ENCODE peak calls at places on chromosomes 16 and 17, in ten cellular contexts. One of them, this sample, is unnamed.

GRCh38 chr16:19242987-19243386 is 42.5 kb upstream of the CLEC19A start:
- DNase-seq in naive thymus-derived CD4-positive, alpha-beta T cell: no peak
- DNase-seq in neural progenitor cell: no peak
- DNase-seq in CD8-positive, alpha-beta memory T cell: no peak
- DNase-seq in fibroblast of pulmonary artery: no peak
- DNase-seq in mesendoderm: no peak
- DNase-seq in epithelial cell of proximal tubule: no peak
- DNase-seq in cardiac fibroblast: no peak
- DNase-seq in HCT116: no peak
- DNase-seq in epithelial cell of esophagus: no peak
- DNase-seq in this sample: no peak

GRCh38 chr16:30762991-30763725 is 1.0 kb downstream of the RNF40 start:
- DNase-seq in naive thymus-derived CD4-positive, alpha-beta T cell: no peak
- DNase-seq in neural progenitor cell: no peak
- DNase-seq in CD8-positive, alpha-beta memory T cell: no peak
- DNase-seq in fibroblast of pulmonary artery: no peak
- DNase-seq in mesendoderm: no peak
- DNase-seq in epithelial cell of proximal tubule: no peak
- DNase-seq in cardiac fibroblast: no peak
- DNase-seq in HCT116: no peak
- DNase-seq in epithelial cell of esophagus: no peak
- DNase-seq in this sample: no peak

GRCh38 chr17:10879110-10879509 is 41.2 kb upstream of the PIRT start:
- DNase-seq in naive thymus-derived CD4-positive, alpha-beta T cell: no peak
- DNase-seq in neural progenitor cell: peak
- DNase-seq in CD8-positive, alpha-beta memory T cell: no peak
- DNase-seq in fibroblast of pulmonary artery: peak
- DNase-seq in mesendoderm: peak
- DNase-seq in epithelial cell of proximal tubule: no peak
- DNase-seq in cardiac fibroblast: peak
- DNase-seq in HCT116: no peak
- DNase-seq in epithelial cell of esophagus: peak
- DNase-seq in this sample: no peak

GRCh38 chr16:85520853-85521736 is 92.0 kb upstream of the GSE1 start:
- DNase-seq in naive thymus-derived CD4-positive, alpha-beta T cell: no peak
- DNase-seq in neural progenitor cell: no peak
- DNase-seq in CD8-positive, alpha-beta memory T cell: no peak
- DNase-seq in fibroblast of pulmonary artery: no peak
- DNase-seq in mesendoderm: no peak
- DNase-seq in epithelial cell of proximal tubule: no peak
- DNase-seq in cardiac fibroblast: no peak
- DNase-seq in HCT116: peak
- DNase-seq in epithelial cell of esophagus: peak
- DNase-seq in this sample: peak

GRCh38 chr16:69799601-69800000 is 37.5 kb downstream of the WWP2 start:
- DNase-seq in naive thymus-derived CD4-positive, alpha-beta T cell: no peak
- DNase-seq in neural progenitor cell: no peak
- DNase-seq in CD8-positive, alpha-beta memory T cell: no peak
- DNase-seq in fibroblast of pulmonary artery: no peak
- DNase-seq in mesendoderm: no peak
- DNase-seq in epithelial cell of proximal tubule: no peak
- DNase-seq in cardiac fibroblast: no peak
- DNase-seq in HCT116: no peak
- DNase-seq in epithelial cell of esophagus: no peak
- DNase-seq in this sample: no peak

GRCh38 chr17:42362245-42362961 is 25.8 kb downstream of the STAT3 start:
- DNase-seq in naive thymus-derived CD4-positive, alpha-beta T cell: no peak
- DNase-seq in neural progenitor cell: no peak
- DNase-seq in CD8-positive, alpha-beta memory T cell: no peak
- DNase-seq in fibroblast of pulmonary artery: no peak
- DNase-seq in mesendoderm: no peak
- DNase-seq in epithelial cell of proximal tubule: no peak
- DNase-seq in cardiac fibroblast: no peak
- DNase-seq in HCT116: no peak
- DNase-seq in epithelial cell of esophagus: no peak
- DNase-seq in this sample: no peak

GRCh38 chr16:56331399-56331798 is 93.9 kb downstream of the AMFR start:
- DNase-seq in naive thymus-derived CD4-positive, alpha-beta T cell: no peak
- DNase-seq in neural progenitor cell: no peak
- DNase-seq in CD8-positive, alpha-beta memory T cell: no peak
- DNase-seq in fibroblast of pulmonary artery: no peak
- DNase-seq in mesendoderm: no peak
- DNase-seq in epithelial cell of proximal tubule: no peak
- DNase-seq in cardiac fibroblast: no peak
- DNase-seq in HCT116: no peak
- DNase-seq in epithelial cell of esophagus: no peak
- DNase-seq in this sample: no peak

GRCh38 chr17:2218426-2218825 is 85.2 kb downstream of the SMG6 start:
- DNase-seq in naive thymus-derived CD4-positive, alpha-beta T cell: no peak
- DNase-seq in neural progenitor cell: no peak
- DNase-seq in CD8-positive, alpha-beta memory T cell: no peak
- DNase-seq in fibroblast of pulmonary artery: no peak
- DNase-seq in mesendoderm: no peak
- DNase-seq in epithelial cell of proximal tubule: no peak
- DNase-seq in cardiac fibroblast: no peak
- DNase-seq in HCT116: no peak
- DNase-seq in epithelial cell of esophagus: peak
- DNase-seq in this sample: no peak

GRCh38 chr17:78120971-78121800 is 7.4 kb downstream of the TMC6 start:
- DNase-seq in naive thymus-derived CD4-positive, alpha-beta T cell: peak
- DNase-seq in neural progenitor cell: no peak
- DNase-seq in CD8-positive, alpha-beta memory T cell: peak
- DNase-seq in fibroblast of pulmonary artery: no peak
- DNase-seq in mesendoderm: no peak
- DNase-seq in epithelial cell of proximal tubule: no peak
- DNase-seq in cardiac fibroblast: no peak
- DNase-seq in HCT116: no peak
- DNase-seq in epithelial cell of esophagus: no peak
- DNase-seq in this sample: no peak

GRCh38 chr16:84334482-84334881 is 33.9 kb upstream of the ATP2C2 start:
- DNase-seq in naive thymus-derived CD4-positive, alpha-beta T cell: no peak
- DNase-seq in neural progenitor cell: no peak
- DNase-seq in CD8-positive, alpha-beta memory T cell: no peak
- DNase-seq in fibroblast of pulmonary artery: no peak
- DNase-seq in mesendoderm: no peak
- DNase-seq in epithelial cell of proximal tubule: no peak
- DNase-seq in cardiac fibroblast: no peak
- DNase-seq in HCT116: no peak
- DNase-seq in epithelial cell of esophagus: no peak
- DNase-seq in this sample: no peak

GRCh38 chr16:14286381-14287230 is 215.5 kb downstream of the MRTFB start:
- DNase-seq in naive thymus-derived CD4-positive, alpha-beta T cell: peak
- DNase-seq in neural progenitor cell: peak
- DNase-seq in CD8-positive, alpha-beta memory T cell: peak
- DNase-seq in fibroblast of pulmonary artery: peak
- DNase-seq in mesendoderm: peak
- DNase-seq in epithelial cell of proximal tubule: no peak
- DNase-seq in cardiac fibroblast: peak
- DNase-seq in HCT116: no peak
- DNase-seq in epithelial cell of esophagus: no peak
- DNase-seq in this sample: no peak

GRCh38 chr16:14285542-14286380 is 214.6 kb downstream of the MRTFB start:
- DNase-seq in naive thymus-derived CD4-positive, alpha-beta T cell: peak
- DNase-seq in neural progenitor cell: peak
- DNase-seq in CD8-positive, alpha-beta memory T cell: peak
- DNase-seq in fibroblast of pulmonary artery: peak
- DNase-seq in mesendoderm: peak
- DNase-seq in epithelial cell of proximal tubule: no peak
- DNase-seq in cardiac fibroblast: peak
- DNase-seq in HCT116: peak
- DNase-seq in epithelial cell of esophagus: peak
- DNase-seq in this sample: peak

GRCh38 chr16:14283786-14284185 is 212.7 kb downstream of the MRTFB start:
- DNase-seq in naive thymus-derived CD4-positive, alpha-beta T cell: no peak
- DNase-seq in neural progenitor cell: no peak
- DNase-seq in CD8-positive, alpha-beta memory T cell: no peak
- DNase-seq in fibroblast of pulmonary artery: no peak
- DNase-seq in mesendoderm: no peak
- DNase-seq in epithelial cell of proximal tubule: no peak
- DNase-seq in cardiac fibroblast: no peak
- DNase-seq in HCT116: no peak
- DNase-seq in epithelial cell of esophagus: no peak
- DNase-seq in this sample: no peak

GRCh38 chr16:14284930-14285541 is 213.9 kb downstream of the MRTFB start:
- DNase-seq in naive thymus-derived CD4-positive, alpha-beta T cell: no peak
- DNase-seq in neural progenitor cell: peak
- DNase-seq in CD8-positive, alpha-beta memory T cell: no peak
- DNase-seq in fibroblast of pulmonary artery: peak
- DNase-seq in mesendoderm: peak
- DNase-seq in epithelial cell of proximal tubule: no peak
- DNase-seq in cardiac fibroblast: peak
- DNase-seq in HCT116: peak
- DNase-seq in epithelial cell of esophagus: peak
- DNase-seq in this sample: peak

GRCh38 chr16:14284371-14284770 is 213.3 kb downstream of the MRTFB start:
- DNase-seq in naive thymus-derived CD4-positive, alpha-beta T cell: no peak
- DNase-seq in neural progenitor cell: peak
- DNase-seq in CD8-positive, alpha-beta memory T cell: no peak
- DNase-seq in fibroblast of pulmonary artery: no peak
- DNase-seq in mesendoderm: no peak
- DNase-seq in epithelial cell of proximal tubule: no peak
- DNase-seq in cardiac fibroblast: no peak
- DNase-seq in HCT116: no peak
- DNase-seq in epithelial cell of esophagus: no peak
- DNase-seq in this sample: no peak
- H3K4me3 ChIP-seq in naive thymus-derived CD4-positive, alpha-beta T cell: no peak
- H3K4me3 ChIP-seq in neural progenitor cell: peak
- H3K4me3 ChIP-seq in CD8-positive, alpha-beta memory T cell: no peak
- H3K4me3 ChIP-seq in fibroblast of pulmonary artery: no peak
- H3K4me3 ChIP-seq in mesendoderm: no peak
- H3K4me3 ChIP-seq in epithelial cell of proximal tubule: no peak
- H3K4me3 ChIP-seq in cardiac fibroblast: no peak
- H3K4me3 ChIP-seq in HCT116: peak
- H3K4me3 ChIP-seq in epithelial cell of esophagus: no peak
- H3K4me3 ChIP-seq in this sample: no peak

DNA sequence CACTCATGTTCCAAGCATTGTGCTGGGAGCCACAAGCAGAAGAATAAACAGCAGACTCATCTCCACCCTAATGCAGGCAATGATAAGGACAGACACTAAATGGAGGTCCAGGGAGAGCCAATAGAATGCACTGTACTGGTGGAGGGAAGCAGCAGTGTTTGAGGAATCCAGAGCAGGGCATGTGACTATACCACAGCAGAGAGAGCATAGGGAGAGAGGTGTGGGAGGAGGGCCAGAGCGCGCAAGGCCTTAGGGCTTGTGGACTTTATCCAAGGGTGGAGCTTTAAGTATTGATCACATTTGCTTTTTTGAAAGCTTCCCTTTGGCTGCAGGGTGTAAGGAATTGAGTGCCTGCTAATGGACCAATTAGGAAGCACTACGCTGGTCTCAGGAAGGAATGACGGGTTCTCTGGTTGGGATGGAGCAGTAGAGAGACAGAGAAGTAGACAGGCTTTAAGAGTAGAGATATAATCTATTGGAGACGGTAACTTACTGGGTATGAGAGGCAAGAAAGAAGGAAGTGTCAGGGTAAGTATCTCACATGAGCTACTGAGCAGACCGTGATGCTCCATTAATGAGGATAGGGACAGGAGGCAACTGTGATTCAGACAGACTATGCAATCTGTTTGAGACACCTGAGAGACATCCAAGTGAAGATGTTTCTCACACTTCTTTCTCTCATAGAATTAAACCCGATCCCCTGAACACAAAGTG is 82.2 kb downstream of the MYO1D start:
- DNase-seq in naive thymus-derived CD4-positive, alpha-beta T cell: no peak
- DNase-seq in neural progenitor cell: no peak
- DNase-seq in CD8-positive, alpha-beta memory T cell: no peak
- DNase-seq in fibroblast of pulmonary artery: no peak
- DNase-seq in mesendoderm: peak
- DNase-seq in epithelial cell of proximal tubule: no peak
- DNase-seq in cardiac fibroblast: no peak
- DNase-seq in HCT116: no peak
- DNase-seq in epithelial cell of esophagus: no peak
- DNase-seq in this sample: no peak
- H3K4me3 ChIP-seq in naive thymus-derived CD4-positive, alpha-beta T cell: no peak
- H3K4me3 ChIP-seq in neural progenitor cell: no peak
- H3K4me3 ChIP-seq in CD8-positive, alpha-beta memory T cell: no peak
- H3K4me3 ChIP-seq in fibroblast of pulmonary artery: no peak
- H3K4me3 ChIP-seq in mesendoderm: no peak
- H3K4me3 ChIP-seq in epithelial cell of proximal tubule: no peak
- H3K4me3 ChIP-seq in cardiac fibroblast: no peak
- H3K4me3 ChIP-seq in HCT116: no peak
- H3K4me3 ChIP-seq in epithelial cell of esophagus: no peak
- H3K4me3 ChIP-seq in this sample: no peak

GRCh38 chr16:10182186-10182683 is at the start of gene GRIN2A:
- DNase-seq in naive thymus-derived CD4-positive, alpha-beta T cell: no peak
- DNase-seq in neural progenitor cell: peak
- DNase-seq in CD8-positive, alpha-beta memory T cell: no peak
- DNase-seq in fibroblast of pulmonary artery: no peak
- DNase-seq in mesendoderm: peak
- DNase-seq in epithelial cell of proximal tubule: no peak
- DNase-seq in cardiac fibroblast: no peak
- DNase-seq in HCT116: no peak
- DNase-seq in epithelial cell of esophagus: no peak
- DNase-seq in this sample: no peak
- H3K4me3 ChIP-seq in naive thymus-derived CD4-positive, alpha-beta T cell: no peak
- H3K4me3 ChIP-seq in neural progenitor cell: peak
- H3K4me3 ChIP-seq in CD8-positive, alpha-beta memory T cell: no peak
- H3K4me3 ChIP-seq in fibroblast of pulmonary artery: no peak
- H3K4me3 ChIP-seq in mesendoderm: peak
- H3K4me3 ChIP-seq in epithelial cell of proximal tubule: no peak
- H3K4me3 ChIP-seq in cardiac fibroblast: no peak
- H3K4me3 ChIP-seq in HCT116: no peak
- H3K4me3 ChIP-seq in epithelial cell of esophagus: no peak
- H3K4me3 ChIP-seq in this sample: no peak

DNA sequence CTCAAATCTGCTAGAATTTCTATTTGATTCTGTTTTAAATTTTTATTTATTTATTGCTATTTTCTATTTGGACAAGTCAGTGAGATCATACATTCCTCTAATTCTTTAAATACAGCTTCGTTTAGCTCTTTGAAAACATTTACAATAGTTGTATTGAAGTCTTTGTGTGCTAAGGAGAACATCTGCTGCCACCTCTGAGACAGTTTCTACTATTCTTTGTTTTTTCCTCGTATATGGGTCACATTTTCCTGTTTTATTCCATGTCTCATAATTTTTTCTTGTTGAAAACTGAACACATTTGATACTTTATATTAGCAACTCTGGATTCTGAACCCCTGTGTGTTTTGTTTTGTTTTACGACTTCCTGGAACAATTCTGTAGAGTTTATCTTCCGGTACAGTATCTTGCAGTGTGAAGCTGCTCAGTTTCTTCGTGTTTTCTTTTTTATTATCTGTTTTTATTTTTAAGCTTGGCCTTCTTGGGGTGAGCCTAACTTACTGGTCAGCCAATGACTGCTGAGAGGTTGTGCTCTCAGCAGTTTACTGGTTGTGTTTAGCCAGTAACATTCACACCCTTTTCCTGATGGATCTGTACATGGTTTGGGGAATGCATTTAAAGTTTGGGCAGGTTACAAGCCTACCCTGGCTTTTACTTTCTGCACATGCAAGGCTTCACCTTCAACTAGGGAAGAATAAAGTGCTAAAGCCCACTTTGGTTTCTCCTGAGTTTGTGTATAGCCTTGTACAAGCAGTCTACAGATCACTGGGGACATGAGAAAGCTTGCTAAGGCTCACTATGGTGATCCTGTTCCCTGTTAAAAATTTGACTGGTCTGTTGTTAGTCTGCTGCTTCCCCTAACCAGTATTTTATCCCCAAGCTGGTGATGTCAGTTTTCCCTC is 99.1 kb downstream of the CA4 start:
- DNase-seq in naive thymus-derived CD4-positive, alpha-beta T cell: no peak
- DNase-seq in neural progenitor cell: no peak
- DNase-seq in CD8-positive, alpha-beta memory T cell: no peak
- DNase-seq in fibroblast of pulmonary artery: no peak
- DNase-seq in mesendoderm: no peak
- DNase-seq in epithelial cell of proximal tubule: no peak
- DNase-seq in cardiac fibroblast: no peak
- DNase-seq in HCT116: no peak
- DNase-seq in epithelial cell of esophagus: no peak
- DNase-seq in this sample: no peak
- H3K4me3 ChIP-seq in naive thymus-derived CD4-positive, alpha-beta T cell: no peak
- H3K4me3 ChIP-seq in neural progenitor cell: no peak
- H3K4me3 ChIP-seq in CD8-positive, alpha-beta memory T cell: no peak
- H3K4me3 ChIP-seq in fibroblast of pulmonary artery: no peak
- H3K4me3 ChIP-seq in mesendoderm: no peak
- H3K4me3 ChIP-seq in epithelial cell of proximal tubule: no peak
- H3K4me3 ChIP-seq in cardiac fibroblast: no peak
- H3K4me3 ChIP-seq in HCT116: no peak
- H3K4me3 ChIP-seq in epithelial cell of esophagus: no peak
- H3K4me3 ChIP-seq in this sample: no peak

This sample was measured in BE2C.